ENCODE peak calls at places on chromosomes 4 and X, in four cellular contexts. C is H9, O is neuronal stem cell, L is mesenchymal stem cell. V is an unnamed sample.

GRCh38 chr4:181659202-181659601 is 584.0 kb upstream of the TENM3 start:
- DNase-seq in C (no peak), O (no peak), L (no peak), V (no peak)

GRCh38 chr4:70722199-70722791 is 531 bp downstream of the RUFY3 start:
- DNase-seq in C (no peak), O (no peak), L (peak), V (peak)

GRCh38 chr4:172596206-172596605 is 572.4 kb upstream of the GALNT7 start:
- DNase-seq in C (peak), O (no peak), L (no peak), V (no peak)

GRCh38 chrX:153565996-153566580 is 32.9 kb downstream of the CCNQ start:
- DNase-seq in C (peak), O (no peak), L (no peak), V (no peak)

GRCh38 chr4:185113340-185113739 is 29.7 kb upstream of the SLC25A4 start:
- DNase-seq in C (no peak), O (no peak), L (peak), V (peak)

GRCh38 chr4:124177647-124178425 is 534.7 kb downstream of the ANKRD50 start:
- DNase-seq in C (no peak), O (no peak), L (peak), V (peak)

GRCh38 chrX:116204947-116205346 is 34.4 kb downstream of the AGTR2 start:
- DNase-seq in C (no peak), O (peak), L (peak), V (no peak)

GRCh38 chrX:93419642-93420041 is 253.7 kb downstream of the NAP1L3 start:
- DNase-seq in C (no peak), O (no peak), L (no peak), V (no peak)

DNA sequence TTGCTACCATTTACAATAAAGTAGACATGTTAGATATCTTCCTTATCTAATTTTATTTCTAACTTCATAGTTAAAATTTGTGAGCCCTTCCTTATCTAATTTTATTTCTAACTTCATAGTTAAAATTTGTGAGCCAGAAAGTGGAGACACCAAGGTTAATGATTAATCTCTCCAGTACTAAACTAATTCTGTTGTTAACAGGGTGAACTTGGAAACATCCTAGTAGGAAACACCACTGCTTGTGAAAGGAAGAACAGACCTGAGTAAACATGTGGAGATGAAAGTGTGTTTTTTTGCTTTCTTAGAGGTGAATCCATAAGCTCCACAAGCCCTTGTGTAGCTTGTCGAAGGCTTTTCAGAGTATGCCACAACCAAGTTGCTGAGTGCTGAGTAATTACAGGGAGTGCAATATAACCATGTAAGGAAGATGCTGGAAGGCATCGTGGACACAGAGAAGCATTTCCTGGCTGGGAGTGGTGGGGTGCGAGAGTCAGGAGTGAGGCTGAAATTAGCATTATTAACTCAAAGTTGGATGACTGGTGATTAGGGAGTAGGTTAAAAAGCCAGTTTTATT is 118.6 kb upstream of the NEIL3 start:
- DNase-seq in C (no peak), O (no peak), L (peak), V (peak)
- H3K4ac ChIP-seq in C (no peak), O (no peak), L (no peak), V (peak)

DNA sequence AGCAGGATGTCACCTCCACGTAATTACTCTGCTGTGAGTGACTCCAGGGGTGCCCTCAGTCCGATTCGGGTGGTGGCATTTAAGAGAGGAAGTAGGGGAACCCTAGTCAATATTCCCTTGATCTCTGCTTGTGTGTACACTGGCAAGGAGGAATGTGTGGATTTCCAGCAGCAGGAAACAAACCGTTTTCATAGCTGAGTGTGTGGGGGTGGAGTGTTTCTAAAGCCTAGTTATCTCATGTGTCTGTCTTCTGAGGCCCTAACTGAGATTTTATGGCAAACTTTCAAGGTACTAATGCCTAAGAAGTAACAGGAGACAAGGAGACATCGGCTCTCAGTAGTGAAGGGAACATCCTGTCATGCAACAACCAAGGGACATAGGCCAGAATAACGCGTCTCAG is 6.6 kb upstream of the CLDN24 start:
- DNase-seq in C (no peak), O (no peak), L (peak), V (peak)
- H3K4ac ChIP-seq in C (no peak), O (no peak), L (no peak), V (peak)

GRCh38 chrX:10618911-10619310 is 1.5 kb downstream of the MID1 start:
- DNase-seq in C (no peak), O (no peak), L (no peak), V (no peak)

GRCh38 chrX:10620121-10620699 is at the start of gene MID1:
- DNase-seq in C (peak), O (peak), L (peak), V (peak)

GRCh38 chrX:10617186-10617963 is 3.0 kb downstream of the MID1 start:
- DNase-seq in C (no peak), O (no peak), L (no peak), V (no peak)

GRCh38 chrX:10617964-10618342 is 2.4 kb downstream of the MID1 start:
- DNase-seq in C (no peak), O (no peak), L (no peak), V (peak)

DNA sequence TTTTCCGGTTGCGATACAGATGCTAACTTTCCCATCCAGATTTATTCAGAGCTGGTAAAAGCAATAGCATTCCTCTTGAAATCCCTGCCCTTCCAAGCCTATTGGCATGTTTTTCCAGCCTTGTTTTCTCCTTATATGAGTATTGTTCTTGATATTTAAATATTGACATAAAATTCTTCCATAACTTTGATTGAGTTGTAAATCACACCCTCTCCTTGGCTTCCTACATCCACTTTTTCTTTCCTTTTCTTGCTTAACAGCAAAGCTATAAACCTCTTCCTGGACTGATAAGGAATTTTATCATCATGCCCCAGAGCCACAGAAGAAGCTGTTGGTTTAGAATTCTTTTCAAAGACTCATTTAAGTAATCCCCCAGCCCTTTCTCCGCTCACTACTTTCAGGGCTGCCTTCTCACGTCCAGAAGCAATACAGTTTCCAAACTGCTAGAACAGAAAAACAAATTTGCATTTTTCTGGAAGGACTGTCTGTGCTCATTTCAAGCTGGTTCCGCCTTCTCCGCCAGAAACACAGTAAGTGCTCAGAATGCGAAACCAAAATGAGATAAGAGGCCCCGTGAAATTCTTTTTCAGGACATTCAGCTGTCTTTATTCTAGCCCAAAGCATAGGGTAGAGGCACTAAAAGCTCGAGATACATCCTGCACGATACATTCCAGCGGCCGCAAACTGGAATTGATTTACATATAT is 922 bp downstream of the MID1 start:
- DNase-seq in C (no peak), O (no peak), L (no peak), V (no peak)
- H3K4ac ChIP-seq in C (no peak), O (no peak), L (no peak), V (peak)

GRCh38 chr4:8082517-8083055 is 76.0 kb downstream of the ABLIM2 start:
- DNase-seq in C (no peak), O (no peak), L (peak), V (no peak)
- H3K4ac ChIP-seq in C (no peak), O (no peak), L (no peak), V (no peak)